ENCODE peak calls at places on chromosome 22, in eight cellular contexts. Q is tibial nerve, E is GM12865, L is GM20000, C is epithelial cell of esophagus, N is pancreas, R is hepatocyte, Z is AG04450. O is an unnamed sample.

GRCh38 chr22:46149493-46149997 is 781 bp upstream of the PPARA start:
- DNase-seq in R (peak; percentile 56), N (peak; percentile 79), C (no peak), L (no peak), Q (peak; percentile 54), E (peak; percentile 15), Z (no peak), O (no peak)

GRCh38 chr22:46737105-46737975 is 712 bp downstream of the CERK start:
- DNase-seq in Z (no peak), C (peak; percentile 36), E (peak; percentile 78), Q (no peak), L (peak; percentile 73), N (no peak), R (peak; percentile 73), O (peak; percentile 27)

GRCh38 chr22:46028069-46028991 is 51.4 kb upstream of the WNT7B start:
- DNase-seq in L (no peak), E (no peak), Z (no peak), R (no peak), C (no peak), Q (peak; percentile 12), N (peak; percentile 19), O (no peak)

GRCh38 chr22:20080776-20081654 is 974 bp downstream of the DGCR8 start:
- DNase-seq in L (no peak), R (peak; percentile 60), C (peak; percentile 76), Z (peak; percentile 16), Q (no peak), E (peak; percentile 32), N (no peak), O (no peak)

GRCh38 chr22:33401291-33401690 is 343.1 kb upstream of the SYN3 start:
- DNase-seq in C (no peak), E (no peak), R (no peak), N (no peak), Q (no peak), Z (peak; percentile 7), L (no peak), O (no peak)

GRCh38 chr22:40238425-40239344 is 61.0 kb downstream of the TNRC6B start:
- DNase-seq in R (no peak), E (peak; percentile 53), C (peak; percentile 89), N (no peak), L (no peak), Q (no peak), Z (peak; percentile 11), O (no peak)

GRCh38 chr22:40747361-40747760 is 68.1 kb downstream of the MCHR1 start:
- DNase-seq in R (no peak), E (no peak), L (no peak), N (no peak), Z (no peak), C (no peak), Q (no peak), O (no peak)

GRCh38 chr22:29702931-29703594 is 16.7 kb upstream of the CABP7 start:
- DNase-seq in R (no peak), E (peak; percentile 13), L (no peak), Z (no peak), N (no peak), C (no peak), Q (no peak), O (no peak)

GRCh38 chr22:50184004-50184461 is 1.7 kb upstream of the TRABD start:
- DNase-seq in N (peak; percentile 74), C (peak; percentile 30), Q (peak; percentile 62), L (no peak), Z (no peak), E (no peak), R (peak; percentile 74), O (no peak)

GRCh38 chr22:26174280-26174679 is 5.0 kb downstream of the SEZ6L start:
- DNase-seq in R (peak; percentile 48), Z (no peak), E (no peak), N (no peak), Q (no peak), L (no peak), C (no peak), O (no peak)

GRCh38 chr22:29004647-29005371 is 56.8 kb downstream of the C22orf31 start:
- DNase-seq in Z (no peak), N (peak; percentile 85), R (peak; percentile 85), E (no peak), L (no peak), C (no peak), Q (no peak), O (peak; percentile 47)

GRCh38 chr22:48918585-48919186 is 909.0 kb downstream of the BRD1 start:
- DNase-seq in C (no peak), L (no peak), E (no peak), R (peak; percentile 45), N (no peak), Q (no peak), Z (no peak), O (peak; percentile 13)

GRCh38 chr22:48919187-48919590 is 908.5 kb downstream of the BRD1 start:
- DNase-seq in R (no peak), N (no peak), Z (no peak), Q (no peak), L (no peak), E (no peak), C (peak; percentile 23), O (no peak)

GRCh38 chr22:48921411-48921903 is 906.2 kb downstream of the BRD1 start:
- DNase-seq in C (no peak), Z (no peak), R (no peak), N (no peak), E (no peak), Q (no peak), L (no peak), O (no peak)

GRCh38 chr22:48920776-48921241 is 906.9 kb downstream of the BRD1 start:
- DNase-seq in R (no peak), C (no peak), Q (no peak), N (no peak), L (no peak), E (no peak), Z (no peak), O (no peak)

DNA sequence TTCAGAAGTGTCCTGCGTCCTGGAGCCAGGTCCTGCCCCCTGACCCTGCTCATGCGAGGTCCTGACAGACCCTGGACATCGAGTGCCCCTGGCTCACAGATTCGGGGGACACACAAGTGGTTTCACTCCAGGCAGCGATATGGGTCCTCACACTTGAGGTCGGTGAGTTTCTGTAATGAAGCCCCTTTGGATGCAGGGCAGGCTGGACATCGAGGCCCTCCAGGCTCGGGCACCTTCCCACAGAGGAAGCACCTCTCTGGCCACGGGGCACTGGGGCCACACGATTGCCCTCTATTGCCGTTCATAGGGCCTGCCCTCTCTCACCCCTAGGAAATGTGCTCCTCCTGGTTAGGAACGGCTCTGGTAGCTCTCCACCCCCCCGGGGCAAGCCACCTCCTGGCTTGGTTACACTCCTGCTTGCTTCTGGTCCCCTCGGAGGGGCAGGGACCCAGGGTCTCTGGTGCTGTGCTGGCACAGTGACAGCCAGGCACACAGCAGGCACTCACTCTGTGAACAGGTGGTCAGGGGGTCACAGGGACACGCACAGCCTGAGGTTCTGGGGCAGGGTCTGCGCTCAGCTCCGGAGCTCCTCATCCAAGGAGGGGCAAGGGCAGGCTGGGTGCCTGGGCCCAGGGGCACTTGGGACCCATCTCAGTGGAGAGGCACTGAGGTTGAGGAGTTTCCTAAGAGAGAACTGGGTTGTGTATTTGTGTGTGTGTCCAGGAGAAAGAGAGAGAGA is 907.7 kb downstream of the BRD1 start:
- DNase-seq in R (no peak), N (no peak), Z (no peak), E (no peak), L (no peak), C (no peak), Q (no peak), O (no peak)
- TF ChIP-seq CTCF in R (no peak), N (no peak), Z (no peak), E (no peak), L (no peak), C (no peak), Q (no peak), O (no peak)

GRCh38 chr22:24190159-24190540 is 8.9 kb downstream of the SUSD2 start:
- DNase-seq in L (no peak), Q (no peak), C (no peak), Z (no peak), N (no peak), R (no peak), E (no peak), O (no peak)

GRCh38 chr22:24191381-24191841 is 10.1 kb downstream of the SUSD2 start:
- DNase-seq in L (no peak), C (no peak), R (no peak), Q (no peak), Z (no peak), E (no peak), N (no peak), O (no peak)

GRCh38 chr22:24189249-24190158 is 8.2 kb downstream of the SUSD2 start:
- DNase-seq in N (peak; percentile 57), Q (peak; percentile 52), R (peak; percentile 80), C (peak; percentile 57), E (peak; percentile 54), Z (peak; percentile 26), L (peak; percentile 86), O (no peak)

GRCh38 chr22:24191893-24192292 is 10.6 kb downstream of the SUSD2 start:
- DNase-seq in Q (no peak), Z (no peak), C (no peak), E (no peak), R (no peak), N (no peak), L (no peak), O (no peak)

GRCh38 chr22:24190566-24191208 is 9.4 kb downstream of the SUSD2 start:
- DNase-seq in N (no peak), C (no peak), Q (no peak), E (no peak), Z (no peak), L (no peak), R (no peak), O (no peak)
- TF ChIP-seq CTCF in N (no peak), C (no peak), Q (no peak), E (no peak), Z (no peak), L (no peak), R (no peak), O (no peak)

GRCh38 chr22:36948273-36949055 is 35.0 kb downstream of the CSF2RB start:
- DNase-seq in Q (no peak), R (no peak), C (no peak), E (no peak), Z (no peak), L (no peak), N (no peak), O (no peak)

GRCh38 chr22:36950797-36951590 is 37.6 kb downstream of the CSF2RB start:
- DNase-seq in E (no peak), Z (no peak), C (no peak), N (no peak), Q (no peak), L (no peak), R (no peak), O (no peak)

GRCh38 chr22:36951746-36952145 is 38.3 kb downstream of the CSF2RB start:
- DNase-seq in L (no peak), Z (no peak), E (no peak), R (no peak), C (no peak), Q (no peak), N (no peak), O (no peak)

GRCh38 chr22:36942561-36942960 is 29.1 kb downstream of the CSF2RB start:
- DNase-seq in N (no peak), L (no peak), C (no peak), R (no peak), Z (no peak), E (no peak), Q (no peak), O (no peak)

GRCh38 chr22:36946436-36947158 is 33.2 kb downstream of the CSF2RB start:
- DNase-seq in C (no peak), E (peak; percentile 28), N (no peak), Z (no peak), R (no peak), Q (no peak), L (peak; percentile 41), O (no peak)
- TF ChIP-seq CTCF in C (peak; percentile 38), E (no peak), N (no peak), Z (no peak), R (no peak), Q (no peak), L (peak; percentile 12), O (no peak)

GRCh38 chr22:37768273-37768672 is 39.5 kb upstream of the GCAT start:
- DNase-seq in Q (no peak), L (no peak), R (no peak), N (no peak), C (no peak), E (no peak), Z (no peak), O (no peak)
- TF ChIP-seq CTCF in Q (peak; percentile 7), L (peak; percentile 4), R (peak; percentile 4), N (no peak), C (peak; percentile 17), E (peak; percentile 24), Z (peak; percentile 40), O (peak; percentile 35)